ENCODE peak calls at places on chromosome 5, in eight cellular contexts. F, V, A, Q, B, T, D and Y are unnamed samples.

GRCh38 chr5:83470920-83471404 is 582 bp upstream of the VCAN start:
- DNase-seq in V (no peak), Q (no peak), A (no peak), F (peak), D (peak), T (no peak), B (no peak), Y (no peak)

GRCh38 chr5:172939045-172939444 is 20.2 kb upstream of the RPL26L1 start:
- DNase-seq in A (peak), F (peak), Q (no peak), D (peak), V (peak), B (no peak), T (no peak), Y (no peak)

GRCh38 chr5:153542536-153542935 is 52.1 kb downstream of the GRIA1 start:
- DNase-seq in Q (no peak), T (no peak), F (no peak), B (no peak), A (no peak), V (no peak), D (no peak), Y (no peak)

GRCh38 chr5:151592855-151593408 is 1.8 kb upstream of the FAT2 start:
- DNase-seq in B (no peak), A (peak), D (no peak), V (no peak), T (no peak), Q (no peak), F (peak), Y (no peak)

GRCh38 chr5:8491254-8491653 is 622.3 kb downstream of the MTRR start:
- DNase-seq in Q (no peak), V (no peak), B (no peak), F (no peak), A (peak), T (no peak), D (no peak), Y (no peak)

GRCh38 chr5:5198815-5199214 is 58.7 kb downstream of the ADAMTS16 start:
- DNase-seq in T (no peak), V (no peak), A (no peak), Q (no peak), B (no peak), D (no peak), F (no peak), Y (no peak)

GRCh38 chr5:133398646-133399081 is 213.7 kb downstream of the FSTL4 start:
- DNase-seq in Q (peak), D (no peak), A (no peak), F (no peak), V (no peak), T (no peak), B (peak), Y (no peak)

GRCh38 chr5:57650360-57651069 is 167.9 kb upstream of the ACTBL2 start:
- DNase-seq in D (peak), A (peak), F (peak), Q (no peak), B (no peak), T (no peak), V (peak), Y (no peak)

GRCh38 chr5:76426391-76426802 is 23.3 kb downstream of the IQGAP2 start:
- DNase-seq in Q (no peak), B (no peak), T (no peak), D (peak), V (no peak), A (no peak), F (no peak), Y (no peak)

GRCh38 chr5:160556886-160557285 is 135.2 kb downstream of the PTTG1 start:
- DNase-seq in B (no peak), Q (no peak), A (no peak), V (no peak), T (no peak), F (no peak), D (no peak), Y (no peak)

GRCh38 chr5:95668728-95669127 is 14.1 kb downstream of the SPATA9 start:
- DNase-seq in B (no peak), F (no peak), T (no peak), A (peak), V (no peak), D (no peak), Q (no peak), Y (no peak)

GRCh38 chr5:34919077-34919476 is 3.6 kb downstream of the BRIX1 start:
- DNase-seq in V (no peak), A (peak), D (no peak), B (no peak), F (no peak), Q (no peak), T (no peak), Y (no peak)

GRCh38 chr5:54547711-54548250 is 30.2 kb downstream of the SNX18 start:
- DNase-seq in B (no peak), A (peak), F (no peak), V (no peak), T (no peak), Q (peak), D (no peak), Y (no peak)

GRCh38 chr5:132830436-132831094 is at the start of gene SHROOM1:
- DNase-seq in D (peak), Q (peak), F (peak), V (peak), B (no peak), T (no peak), A (peak), Y (no peak)

GRCh38 chr5:110258460-110258859 is 468.0 kb downstream of the TMEM232 start:
- DNase-seq in V (no peak), A (peak), Q (no peak), T (no peak), F (peak), B (no peak), D (peak), Y (no peak)

GRCh38 chr5:80620206-80620605 is 34.2 kb upstream of the MSH3 start:
- DNase-seq in B (no peak), D (no peak), Q (no peak), A (peak), V (no peak), T (no peak), F (no peak), Y (no peak)

GRCh38 chr5:109703165-109703564 is 13.4 kb downstream of the MAN2A1 start:
- DNase-seq in T (no peak), F (no peak), A (no peak), D (no peak), V (no peak), B (no peak), Q (no peak), Y (no peak)

GRCh38 chr5:11329676-11330075 is 568.6 kb upstream of the DAP start:
- DNase-seq in Q (no peak), T (no peak), D (peak), A (no peak), V (no peak), B (no peak), F (no peak), Y (no peak)

GRCh38 chr5:139392324-139392677 is 2.6 kb upstream of the MZB1 start:
- DNase-seq in B (no peak), F (no peak), A (no peak), Q (no peak), T (no peak), D (no peak), V (no peak), Y (no peak)

GRCh38 chr5:41264019-41264418 is 50.7 kb upstream of the C6 start:
- DNase-seq in A (no peak), T (no peak), V (no peak), Q (no peak), B (no peak), F (no peak), D (no peak), Y (no peak)

GRCh38 chr5:100161868-100162267 is 373.3 kb upstream of the FAM174A start:
- DNase-seq in F (no peak), V (no peak), B (no peak), Q (no peak), A (no peak), D (no peak), T (no peak), Y (no peak)

GRCh38 chr5:137838976-137839375 is 28.7 kb upstream of the MYOT start:
- DNase-seq in F (no peak), Q (no peak), D (no peak), V (no peak), T (no peak), B (no peak), A (no peak), Y (no peak)

GRCh38 chr5:53481887-53482716 is 1.7 kb downstream of the FST start:
- DNase-seq in T (peak), D (peak), V (peak), B (peak), Q (peak), F (peak), A (peak), Y (no peak)
- TF ChIP-seq CTCF in T (peak), D (peak), V (no peak), B (peak), Q (no peak), F (peak), A (no peak), Y (peak)

GRCh38 chr5:122908108-122908507 is 62.7 kb downstream of the SNX24 start:
- DNase-seq in T (no peak), F (no peak), A (no peak), Q (no peak), D (no peak), B (no peak), V (no peak), Y (no peak)

GRCh38 chr5:122907238-122907637 is 61.8 kb downstream of the SNX24 start:
- DNase-seq in B (no peak), D (no peak), Q (no peak), V (no peak), F (no peak), T (no peak), A (peak), Y (no peak)

GRCh38 chr5:122909470-122910100 is 64.2 kb downstream of the SNX24 start:
- DNase-seq in A (no peak), B (no peak), V (no peak), D (peak), F (no peak), T (no peak), Q (no peak), Y (no peak)

GRCh38 chr5:122906768-122907167 is 61.4 kb downstream of the SNX24 start:
- DNase-seq in Q (no peak), T (no peak), A (no peak), D (no peak), V (no peak), B (no peak), F (no peak), Y (no peak)

GRCh38 chr5:122908662-122909061 is 63.2 kb downstream of the SNX24 start:
- DNase-seq in V (no peak), D (peak), T (no peak), A (no peak), F (no peak), Q (no peak), B (no peak), Y (no peak)
- TF ChIP-seq CTCF in V (no peak), D (peak), T (no peak), A (peak), F (no peak), Q (no peak), B (no peak), Y (peak)

GRCh38 chr5:102795546-102795945 is 40.4 kb downstream of the PAM start:
- DNase-seq in T (no peak), D (no peak), V (no peak), A (no peak), F (no peak), Q (no peak), B (no peak), Y (no peak)

GRCh38 chr5:102794677-102795331 is 39.7 kb downstream of the PAM start:
- DNase-seq in D (no peak), A (no peak), T (no peak), B (no peak), Q (no peak), V (no peak), F (no peak), Y (no peak)

GRCh38 chr5:102789469-102789868 is 34.4 kb downstream of the PAM start:
- DNase-seq in V (no peak), D (no peak), A (no peak), T (no peak), F (no peak), B (no peak), Q (no peak), Y (no peak)

GRCh38 chr5:102794047-102794446 is 38.9 kb downstream of the PAM start:
- DNase-seq in D (no peak), V (no peak), B (no peak), F (no peak), T (no peak), Q (no peak), A (no peak), Y (no peak)

GRCh38 chr5:102792705-102793104 is 37.6 kb downstream of the PAM start:
- DNase-seq in V (no peak), T (no peak), F (no peak), B (no peak), A (peak), Q (no peak), D (no peak), Y (no peak)
- TF ChIP-seq CTCF in V (peak), T (no peak), F (no peak), B (peak), A (peak), Q (no peak), D (peak), Y (peak)

GRCh38 chr5:130141689-130142320 is 237.5 kb downstream of the CHSY3 start:
- DNase-seq in B (no peak), D (peak), V (no peak), F (peak), A (peak), T (no peak), Q (no peak), Y (no peak)
- TF ChIP-seq CTCF in B (peak), D (peak), V (peak), F (peak), A (peak), T (no peak), Q (no peak), Y (peak)

GRCh38 chr5:128081111-128081865 is 2.3 kb upstream of the SLC12A2 start:
- DNase-seq in V (peak), A (peak), B (no peak), T (no peak), F (no peak), Q (no peak), D (no peak), Y (no peak)
- TF ChIP-seq CTCF in V (no peak), A (peak), B (peak), T (no peak), F (peak), Q (no peak), D (no peak), Y (peak)

DNA sequence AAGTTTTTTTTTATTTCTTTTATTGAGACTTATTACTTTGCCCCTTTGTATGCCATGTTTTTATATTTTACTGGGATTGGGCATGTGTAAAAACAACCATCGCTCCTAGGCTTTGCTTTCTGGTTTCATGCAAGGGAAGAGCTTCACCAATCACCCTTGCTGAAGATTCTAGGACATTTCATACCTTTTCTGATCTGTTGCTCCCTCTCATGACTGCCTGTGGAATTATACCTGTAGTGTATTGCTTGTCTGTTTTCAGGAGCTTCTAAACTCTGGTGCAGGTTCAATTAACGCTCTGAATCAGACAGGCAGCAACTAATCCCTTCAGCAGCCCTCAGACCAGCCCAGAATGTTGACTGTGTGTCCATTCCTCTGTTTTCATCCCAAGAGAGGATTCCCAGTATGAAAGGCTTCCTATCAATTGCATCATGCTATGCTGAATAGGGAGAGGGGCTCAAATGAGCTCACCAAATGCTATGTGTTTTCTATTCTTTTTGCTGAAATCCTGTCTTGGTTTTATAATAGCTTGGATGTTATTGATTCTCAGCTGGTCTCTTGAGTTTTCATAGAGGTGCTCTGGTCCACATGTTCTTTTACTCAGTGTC is 572.9 kb upstream of the CDH6 start:
- DNase-seq in Q (no peak), V (no peak), T (no peak), A (no peak), F (no peak), B (no peak), D (no peak), Y (no peak)
- TF ChIP-seq CTCF in Q (no peak), V (no peak), T (no peak), A (no peak), F (no peak), B (no peak), D (no peak), Y (no peak)

GRCh38 chr5:146986469-146986868 is 107.9 kb upstream of the PPP2R2B start:
- DNase-seq in D (no peak), Q (no peak), V (no peak), A (no peak), F (no peak), B (no peak), T (no peak), Y (no peak)
- TF ChIP-seq CTCF in D (no peak), Q (no peak), V (no peak), A (no peak), F (no peak), B (no peak), T (no peak), Y (no peak)

DNA sequence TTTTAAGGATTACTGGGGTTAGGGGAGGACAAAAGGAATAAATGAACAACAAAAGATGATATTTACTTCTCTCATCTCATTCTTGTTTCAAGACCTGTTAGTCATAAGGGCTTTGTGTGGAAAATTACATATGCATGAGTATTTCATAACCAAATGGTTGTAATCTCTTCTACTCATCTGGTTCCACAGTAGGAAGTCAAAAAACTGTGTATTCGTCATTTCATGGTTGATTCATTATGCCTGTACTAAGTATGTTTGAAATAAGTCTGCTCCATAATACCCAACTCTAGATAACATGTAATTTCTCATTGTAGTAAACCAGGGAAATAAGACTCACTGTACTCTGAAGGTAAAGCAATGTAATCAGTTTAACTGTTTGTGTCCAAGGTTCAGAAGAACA is 212.9 kb downstream of the ARRDC3 start:
- DNase-seq in F (no peak), V (no peak), A (peak), D (no peak), B (no peak), Q (no peak), T (no peak), Y (no peak)
- TF ChIP-seq CTCF in F (no peak), V (no peak), A (no peak), D (no peak), B (no peak), Q (no peak), T (no peak), Y (no peak)